ENCODE peak calls at places on chromosomes 3 and 15, in four cellular contexts. S is stimulated activated CD8-positive, alpha-beta memory T cell treated with anti-CD3 and anti-CD28 coated beads, Interleukin-15, amount 100 ng/mL, for 4 hours; F is GM12891; U is amygdala. G is an unnamed sample.

GRCh38 chr3:107315136-107315535 is 62.1 kb upstream of the CCDC54 start:
- DNase-seq in S (no peak), F (no peak), U (no peak), G (no peak)

GRCh38 chr3:5212625-5213573 is 25.4 kb downstream of the EDEM1 start:
- DNase-seq in S (no peak), F (no peak), U (no peak), G (no peak)

GRCh38 chr3:195550723-195551122 is 7.6 kb upstream of the PPP1R2 start:
- DNase-seq in S (no peak), F (no peak), U (no peak), G (no peak)

GRCh38 chr15:100734606-100735005 is 132.2 kb downstream of the ASB7 start:
- DNase-seq in S (no peak), F (no peak), U (no peak), G (peak; percentile 44)

GRCh38 chr3:134846943-134847342 is 51.9 kb downstream of the EPHB1 start:
- DNase-seq in S (no peak), F (no peak), U (no peak), G (no peak)

GRCh38 chr3:23728651-23729117 is 77.1 kb upstream of the UBE2E1 start:
- DNase-seq in S (no peak), F (no peak), U (no peak), G (no peak)

GRCh38 chr3:72306800-72307341 is 521.9 kb upstream of the PROK2 start:
- DNase-seq in S (no peak), F (no peak), U (no peak), G (no peak)

GRCh38 chr3:115341208-115341607 is 194.1 kb upstream of the ZBTB20 start:
- DNase-seq in S (no peak), F (no peak), U (no peak), G (no peak)

GRCh38 chr3:143084856-143085731 is 34.5 kb upstream of the CHST2 start:
- DNase-seq in S (no peak), F (no peak), U (no peak), G (no peak)

GRCh38 chr3:71602256-71602655 is 18.7 kb upstream of the FOXP1 start:
- DNase-seq in S (no peak), F (no peak), U (no peak), G (no peak)

GRCh38 chr3:156542101-156543042 is 12.5 kb downstream of the SSR3 start:
- DNase-seq in S (no peak), F (no peak), U (no peak), G (peak; percentile 47)

GRCh38 chr3:149585401-149585726 is 72.5 kb downstream of the WWTR1 start:
- DNase-seq in S (no peak), F (no peak), U (no peak), G (no peak)

G was measured in tibial artery.